ENCODE peak calls at places on chromosome 13, in four cellular contexts. One of them, this sample, is unnamed.
A peak's percentile ranks its signal among the peaks of the same experiment; 100 is the strongest.

GRCh38 chr13:109836629-109837607 is 50.5 kb upstream of the IRS2 start:
- DNase-seq in H9: no peak
- DNase-seq in heart right ventricle: no peak
- DNase-seq in IMR-90: no peak
- DNase-seq in this sample: no peak

GRCh38 chr13:96091164-96091931 is 1.4 kb downstream of the HS6ST3 start:
- DNase-seq in H9: peak; percentile 64
- DNase-seq in heart right ventricle: peak; percentile 23
- DNase-seq in IMR-90: no peak
- DNase-seq in this sample: no peak

GRCh38 chr13:91664036-91664435 is 265.6 kb downstream of the GPC5 start:
- DNase-seq in H9: no peak
- DNase-seq in heart right ventricle: no peak
- DNase-seq in IMR-90: peak; percentile 35
- DNase-seq in this sample: peak; percentile 46

GRCh38 chr13:43122706-43123268 is 99.4 kb downstream of the DNAJC15 start:
- DNase-seq in H9: no peak
- DNase-seq in heart right ventricle: no peak
- DNase-seq in IMR-90: no peak
- DNase-seq in this sample: no peak

GRCh38 chr13:110856941-110857835 is 57.7 kb downstream of the ANKRD10 start:
- DNase-seq in H9: no peak
- DNase-seq in heart right ventricle: no peak
- DNase-seq in IMR-90: no peak
- DNase-seq in this sample: no peak

GRCh38 chr13:30907167-30907761 is 1.2 kb downstream of the MEDAG start:
- DNase-seq in H9: no peak
- DNase-seq in heart right ventricle: no peak
- DNase-seq in IMR-90: peak; percentile 51
- DNase-seq in this sample: no peak

GRCh38 chr13:99909836-99910619 is 61.5 kb downstream of the ZIC5 start:
- DNase-seq in H9: no peak
- DNase-seq in heart right ventricle: peak; percentile 33
- DNase-seq in IMR-90: no peak
- DNase-seq in this sample: peak; percentile 38

GRCh38 chr13:20525144-20525600 is 485 bp downstream of the CRYL1 start:
- DNase-seq in H9: peak; percentile 61
- DNase-seq in heart right ventricle: peak; percentile 39
- DNase-seq in IMR-90: no peak
- DNase-seq in this sample: peak; percentile 16

GRCh38 chr13:82292334-82292733 is 1589.9 kb downstream of the SLITRK1 start:
- DNase-seq in H9: no peak
- DNase-seq in heart right ventricle: no peak
- DNase-seq in IMR-90: no peak
- DNase-seq in this sample: no peak

GRCh38 chr13:79679334-79679733 is 198.4 kb downstream of the NDFIP2 start:
- DNase-seq in H9: peak; percentile 72
- DNase-seq in heart right ventricle: peak; percentile 44
- DNase-seq in IMR-90: peak; percentile 70
- DNase-seq in this sample: peak; percentile 81

GRCh38 chr13:99498304-99499161 is 2.7 kb upstream of the TM9SF2 start:
- DNase-seq in H9: peak; percentile 100
- DNase-seq in heart right ventricle: peak; percentile 96
- DNase-seq in IMR-90: peak; percentile 95
- DNase-seq in this sample: peak; percentile 98

GRCh38 chr13:66425741-66426140 is 804.4 kb downstream of the PCDH9 start:
- DNase-seq in H9: no peak
- DNase-seq in heart right ventricle: no peak
- DNase-seq in IMR-90: peak; percentile 24
- DNase-seq in this sample: peak; percentile 30

GRCh38 chr13:95643814-95644598 is 500 bp downstream of the DZIP1 start:
- DNase-seq in H9: peak; percentile 61
- DNase-seq in heart right ventricle: peak; percentile 24
- DNase-seq in IMR-90: peak; percentile 35
- DNase-seq in this sample: peak; percentile 36

GRCh38 chr13:89066868-89067466 is 1395.8 kb downstream of the SLITRK5 start:
- DNase-seq in H9: peak; percentile 28
- DNase-seq in heart right ventricle: no peak
- DNase-seq in IMR-90: peak; percentile 0
- DNase-seq in this sample: peak; percentile 79

GRCh38 chr13:46179576-46180368 is 2.2 kb downstream of the LCP1 start:
- DNase-seq in H9: no peak
- DNase-seq in heart right ventricle: peak; percentile 40
- DNase-seq in IMR-90: no peak
- DNase-seq in this sample: no peak

GRCh38 chr13:99866781-99867180 is 104.8 kb downstream of the ZIC5 start:
- DNase-seq in H9: no peak
- DNase-seq in heart right ventricle: no peak
- DNase-seq in IMR-90: no peak
- DNase-seq in this sample: no peak

GRCh38 chr13:100159584-100159983 is 70.7 kb downstream of the PCCA start:
- DNase-seq in H9: no peak
- DNase-seq in heart right ventricle: no peak
- DNase-seq in IMR-90: no peak
- DNase-seq in this sample: no peak

GRCh38 chr13:73365240-73365639 is 306.4 kb downstream of the KLF5 start:
- DNase-seq in H9: no peak
- DNase-seq in heart right ventricle: no peak
- DNase-seq in IMR-90: no peak
- DNase-seq in this sample: no peak

GRCh38 chr13:83881917-83882625 is at the start of gene SLITRK1:
- DNase-seq in H9: peak; percentile 91
- DNase-seq in heart right ventricle: peak; percentile 35
- DNase-seq in IMR-90: peak; percentile 19
- DNase-seq in this sample: peak; percentile 53

GRCh38 chr13:38686635-38687245 is at the start of gene FREM2:
- DNase-seq in H9: peak; percentile 97
- DNase-seq in heart right ventricle: no peak
- DNase-seq in IMR-90: no peak
- DNase-seq in this sample: peak; percentile 73

GRCh38 chr13:28611021-28611420 is 47.9 kb upstream of the POMP start:
- DNase-seq in H9: no peak
- DNase-seq in heart right ventricle: no peak
- DNase-seq in IMR-90: peak; percentile 26
- DNase-seq in this sample: no peak

GRCh38 chr13:71727036-71727435 is 140.0 kb downstream of the DACH1 start:
- DNase-seq in H9: no peak
- DNase-seq in heart right ventricle: no peak
- DNase-seq in IMR-90: no peak
- DNase-seq in this sample: no peak
- TF ChIP-seq CTCF in H9: no peak
- TF ChIP-seq CTCF in heart right ventricle: no peak
- TF ChIP-seq CTCF in IMR-90: no peak
- TF ChIP-seq CTCF in this sample: no peak

GRCh38 chr13:47588676-47589075 is 412.4 kb downstream of the SUCLA2 start:
- DNase-seq in H9: no peak
- DNase-seq in heart right ventricle: no peak
- DNase-seq in IMR-90: no peak
- DNase-seq in this sample: peak; percentile 1
- TF ChIP-seq CTCF in H9: peak; percentile 59
- TF ChIP-seq CTCF in heart right ventricle: no peak
- TF ChIP-seq CTCF in IMR-90: no peak
- TF ChIP-seq CTCF in this sample: no peak

DNA sequence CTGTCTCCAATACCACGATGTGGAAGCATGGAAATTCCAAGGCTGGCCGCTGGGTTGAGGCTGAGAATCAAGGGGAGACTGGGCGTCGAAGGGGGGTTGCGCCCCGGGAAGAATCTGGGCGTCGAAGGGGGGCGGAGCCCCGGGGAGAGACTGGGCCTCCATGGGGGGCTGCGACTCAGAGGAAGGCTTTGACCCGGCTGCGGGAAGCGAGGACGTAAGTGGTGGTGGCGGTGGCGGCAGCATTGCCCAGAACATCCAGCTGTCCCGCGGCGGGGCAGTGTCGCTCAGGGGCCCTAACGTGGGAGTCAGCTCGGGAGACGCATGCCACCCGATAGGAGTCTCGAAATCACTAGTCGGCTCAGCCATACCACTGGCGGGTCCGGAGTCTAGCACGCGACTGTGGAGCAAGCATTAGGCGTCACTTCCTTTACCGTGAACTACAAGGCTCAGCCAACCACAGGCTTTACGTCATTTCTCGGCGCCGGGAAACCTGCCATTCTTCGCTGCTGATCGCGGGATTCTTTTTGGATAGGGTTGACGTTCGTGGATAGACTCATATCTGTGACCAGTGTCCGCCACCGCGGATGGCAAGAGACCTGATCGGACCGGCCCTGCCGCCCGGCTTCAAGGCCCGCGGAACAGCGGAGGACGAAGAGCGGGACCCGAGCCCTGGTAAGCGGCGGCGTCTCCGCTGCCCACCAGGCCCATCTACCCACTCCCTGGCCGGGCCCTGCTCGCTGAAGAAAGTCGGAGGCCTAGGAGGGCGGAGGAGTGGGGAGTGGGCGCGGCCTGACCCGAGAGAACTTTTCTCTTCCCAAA is at the start of the genes GPALPP1 and NUFIP1:
- DNase-seq in H9: peak; percentile 92
- DNase-seq in heart right ventricle: peak; percentile 89
- DNase-seq in IMR-90: peak; percentile 95
- DNase-seq in this sample: peak; percentile 93
- TF ChIP-seq CTCF in H9: peak; percentile 12
- TF ChIP-seq CTCF in heart right ventricle: no peak
- TF ChIP-seq CTCF in IMR-90: no peak
- TF ChIP-seq CTCF in this sample: peak; percentile 19

GRCh38 chr13:112969692-112970338 is 801 bp downstream of the MCF2L start:
- DNase-seq in H9: no peak
- DNase-seq in heart right ventricle: no peak
- DNase-seq in IMR-90: no peak
- DNase-seq in this sample: no peak

GRCh38 chr13:112967666-112968379 is 1.2 kb upstream of the MCF2L start:
- DNase-seq in H9: no peak
- DNase-seq in heart right ventricle: no peak
- DNase-seq in IMR-90: no peak
- DNase-seq in this sample: no peak

GRCh38 chr13:112968380-112968909 is 569 bp upstream of the MCF2L start:
- DNase-seq in H9: no peak
- DNase-seq in heart right ventricle: peak; percentile 62
- DNase-seq in IMR-90: no peak
- DNase-seq in this sample: no peak

GRCh38 chr13:112970552-112971287 is 1.7 kb downstream of the MCF2L start:
- DNase-seq in H9: no peak
- DNase-seq in heart right ventricle: no peak
- DNase-seq in IMR-90: no peak
- DNase-seq in this sample: no peak

GRCh38 chr13:112968910-112969691 is at the start of gene MCF2L:
- DNase-seq in H9: peak; percentile 57
- DNase-seq in heart right ventricle: peak; percentile 50
- DNase-seq in IMR-90: peak; percentile 31
- DNase-seq in this sample: no peak
- TF ChIP-seq CTCF in H9: peak; percentile 41
- TF ChIP-seq CTCF in heart right ventricle: peak; percentile 52
- TF ChIP-seq CTCF in IMR-90: peak; percentile 26
- TF ChIP-seq CTCF in this sample: no peak

This sample was measured in MCF 10A.